ENCODE peak calls at places on chromosomes 7 and 10, in four cellular contexts. One of them, this sample, is unnamed.

GRCh38 chr10:69421611-69422308 is 5.0 kb upstream of the TACR2 start:
- DNase-seq in colonic mucosa: no peak
- DNase-seq in transverse colon: peak
- DNase-seq in activated CD4-positive, alpha-beta T cell treated with anti-CD3 and anti-CD28 coated beads, Interleukin-2, amount 50 U/mL, for 1 hour: no peak
- DNase-seq in this sample: no peak

GRCh38 chr10:124285587-124286527 is 132.9 kb downstream of the OAT start:
- DNase-seq in colonic mucosa: no peak
- DNase-seq in activated CD4-positive, alpha-beta T cell treated with anti-CD3 and anti-CD28 coated beads, Interleukin-2, amount 50 U/mL, for 1 hour: no peak
- DNase-seq in transverse colon: no peak
- DNase-seq in this sample: no peak

GRCh38 chr10:128688154-128688553 is 561.9 kb upstream of the MKI67 start:
- DNase-seq in activated CD4-positive, alpha-beta T cell treated with anti-CD3 and anti-CD28 coated beads, Interleukin-2, amount 50 U/mL, for 1 hour: no peak
- DNase-seq in transverse colon: no peak
- DNase-seq in colonic mucosa: no peak
- DNase-seq in this sample: no peak

GRCh38 chr7:124208173-124208572 is 175.3 kb upstream of the TMEM229A start:
- DNase-seq in transverse colon: no peak
- DNase-seq in colonic mucosa: no peak
- DNase-seq in activated CD4-positive, alpha-beta T cell treated with anti-CD3 and anti-CD28 coated beads, Interleukin-2, amount 50 U/mL, for 1 hour: no peak
- DNase-seq in this sample: no peak

GRCh38 chr10:21531164-21531563 is 2.9 kb upstream of the MLLT10 start:
- DNase-seq in colonic mucosa: no peak
- DNase-seq in transverse colon: no peak
- DNase-seq in activated CD4-positive, alpha-beta T cell treated with anti-CD3 and anti-CD28 coated beads, Interleukin-2, amount 50 U/mL, for 1 hour: no peak
- DNase-seq in this sample: no peak

GRCh38 chr10:49611815-49612512 is 1.9 kb downstream of the SLC18A3 start:
- DNase-seq in activated CD4-positive, alpha-beta T cell treated with anti-CD3 and anti-CD28 coated beads, Interleukin-2, amount 50 U/mL, for 1 hour: no peak
- DNase-seq in transverse colon: no peak
- DNase-seq in colonic mucosa: no peak
- DNase-seq in this sample: no peak

GRCh38 chr10:132175907-132176581 is 10.7 kb upstream of the DPYSL4 start:
- DNase-seq in transverse colon: no peak
- DNase-seq in activated CD4-positive, alpha-beta T cell treated with anti-CD3 and anti-CD28 coated beads, Interleukin-2, amount 50 U/mL, for 1 hour: no peak
- DNase-seq in colonic mucosa: no peak
- DNase-seq in this sample: no peak

GRCh38 chr7:139976055-139976837 is 86.5 kb downstream of the PARP12 start:
- DNase-seq in colonic mucosa: no peak
- DNase-seq in activated CD4-positive, alpha-beta T cell treated with anti-CD3 and anti-CD28 coated beads, Interleukin-2, amount 50 U/mL, for 1 hour: no peak
- DNase-seq in transverse colon: no peak
- DNase-seq in this sample: no peak

GRCh38 chr10:13346280-13346819 is 1.7 kb downstream of the SEPHS1 start:
- DNase-seq in transverse colon: peak
- DNase-seq in colonic mucosa: peak
- DNase-seq in activated CD4-positive, alpha-beta T cell treated with anti-CD3 and anti-CD28 coated beads, Interleukin-2, amount 50 U/mL, for 1 hour: no peak
- DNase-seq in this sample: no peak

GRCh38 chr10:57905866-57906265 is 361.8 kb downstream of the IPMK start:
- DNase-seq in activated CD4-positive, alpha-beta T cell treated with anti-CD3 and anti-CD28 coated beads, Interleukin-2, amount 50 U/mL, for 1 hour: no peak
- DNase-seq in colonic mucosa: no peak
- DNase-seq in transverse colon: no peak
- DNase-seq in this sample: no peak

This sample was measured in stimulated activated naive CD4-positive, alpha-beta T cell treated with Interleukin-2 at 50 U/mL for 16 hours.